ENCODE peak calls at places on chromosomes 7 and 10, in six cellular contexts. One of them, this sample, is unnamed.

GRCh38 chr10:68208424-68209042 is 23.4 kb downstream of the ATOH7 start:
- DNase-seq in NCI-H69: peak; percentile 64
- DNase-seq in Right ventricle myocardium superior: no peak
- DNase-seq in stimulated activated CD8-positive, alpha-beta memory T cell treated with anti-CD3 and anti-CD28 coated beads, Interleukin-15, amount 100 ng/mL, for 24 hours: no peak
- DNase-seq in stimulated activated naive CD4-positive, alpha-beta T cell: no peak
- DNase-seq in fibroblast of mammary gland: peak; percentile 80
- DNase-seq in this sample: no peak

GRCh38 chr10:75403144-75404022 is 1.8 kb upstream of the ZNF503 start:
- DNase-seq in NCI-H69: no peak
- DNase-seq in Right ventricle myocardium superior: peak; percentile 48
- DNase-seq in fibroblast of mammary gland: peak; percentile 25
- DNase-seq in stimulated activated naive CD4-positive, alpha-beta T cell: no peak
- DNase-seq in stimulated activated CD8-positive, alpha-beta memory T cell treated with anti-CD3 and anti-CD28 coated beads, Interleukin-15, amount 100 ng/mL, for 24 hours: no peak
- DNase-seq in this sample: no peak

GRCh38 chr10:62083413-62083794 is 181.9 kb downstream of the ARID5B start:
- DNase-seq in stimulated activated CD8-positive, alpha-beta memory T cell treated with anti-CD3 and anti-CD28 coated beads, Interleukin-15, amount 100 ng/mL, for 24 hours: no peak
- DNase-seq in NCI-H69: peak; percentile 56
- DNase-seq in stimulated activated naive CD4-positive, alpha-beta T cell: no peak
- DNase-seq in fibroblast of mammary gland: peak; percentile 57
- DNase-seq in Right ventricle myocardium superior: no peak
- DNase-seq in this sample: no peak

GRCh38 chr10:70137135-70137534 is 4.5 kb upstream of the AIFM2 start:
- DNase-seq in Right ventricle myocardium superior: no peak
- DNase-seq in stimulated activated naive CD4-positive, alpha-beta T cell: no peak
- DNase-seq in fibroblast of mammary gland: no peak
- DNase-seq in stimulated activated CD8-positive, alpha-beta memory T cell treated with anti-CD3 and anti-CD28 coated beads, Interleukin-15, amount 100 ng/mL, for 24 hours: no peak
- DNase-seq in NCI-H69: no peak
- DNase-seq in this sample: no peak

GRCh38 chr10:24315211-24315610 is 106.3 kb downstream of the KIAA1217 start:
- DNase-seq in stimulated activated naive CD4-positive, alpha-beta T cell: no peak
- DNase-seq in Right ventricle myocardium superior: no peak
- DNase-seq in NCI-H69: no peak
- DNase-seq in stimulated activated CD8-positive, alpha-beta memory T cell treated with anti-CD3 and anti-CD28 coated beads, Interleukin-15, amount 100 ng/mL, for 24 hours: no peak
- DNase-seq in fibroblast of mammary gland: no peak
- DNase-seq in this sample: no peak

GRCh38 chr7:77388055-77388454 is 28.1 kb downstream of the GSAP start:
- DNase-seq in NCI-H69: peak; percentile 53
- DNase-seq in stimulated activated naive CD4-positive, alpha-beta T cell: no peak
- DNase-seq in stimulated activated CD8-positive, alpha-beta memory T cell treated with anti-CD3 and anti-CD28 coated beads, Interleukin-15, amount 100 ng/mL, for 24 hours: no peak
- DNase-seq in fibroblast of mammary gland: no peak
- DNase-seq in Right ventricle myocardium superior: no peak
- DNase-seq in this sample: no peak

GRCh38 chr10:121910673-121911420 is 17.0 kb downstream of the ATE1 start:
- DNase-seq in stimulated activated naive CD4-positive, alpha-beta T cell: no peak
- DNase-seq in stimulated activated CD8-positive, alpha-beta memory T cell treated with anti-CD3 and anti-CD28 coated beads, Interleukin-15, amount 100 ng/mL, for 24 hours: no peak
- DNase-seq in NCI-H69: no peak
- DNase-seq in fibroblast of mammary gland: peak; percentile 57
- DNase-seq in Right ventricle myocardium superior: no peak
- DNase-seq in this sample: no peak

GRCh38 chr7:28961972-28962371 is 3.8 kb upstream of the TRIL start:
- DNase-seq in stimulated activated CD8-positive, alpha-beta memory T cell treated with anti-CD3 and anti-CD28 coated beads, Interleukin-15, amount 100 ng/mL, for 24 hours: no peak
- DNase-seq in Right ventricle myocardium superior: no peak
- DNase-seq in NCI-H69: no peak
- DNase-seq in stimulated activated naive CD4-positive, alpha-beta T cell: no peak
- DNase-seq in fibroblast of mammary gland: no peak
- DNase-seq in this sample: no peak

GRCh38 chr7:151245360-151246160 is 2.9 kb downstream of the SMARCD3 start:
- DNase-seq in stimulated activated naive CD4-positive, alpha-beta T cell: peak; percentile 45
- DNase-seq in NCI-H69: peak; percentile 71
- DNase-seq in stimulated activated CD8-positive, alpha-beta memory T cell treated with anti-CD3 and anti-CD28 coated beads, Interleukin-15, amount 100 ng/mL, for 24 hours: peak; percentile 40
- DNase-seq in fibroblast of mammary gland: no peak
- DNase-seq in Right ventricle myocardium superior: peak; percentile 67
- DNase-seq in this sample: peak; percentile 64

GRCh38 chr7:20172736-20173334 is 44.3 kb downstream of the MACC1 start:
- DNase-seq in fibroblast of mammary gland: peak; percentile 66
- DNase-seq in Right ventricle myocardium superior: peak; percentile 44
- DNase-seq in NCI-H69: peak; percentile 81
- DNase-seq in stimulated activated naive CD4-positive, alpha-beta T cell: no peak
- DNase-seq in stimulated activated CD8-positive, alpha-beta memory T cell treated with anti-CD3 and anti-CD28 coated beads, Interleukin-15, amount 100 ng/mL, for 24 hours: no peak
- DNase-seq in this sample: no peak

GRCh38 chr10:70034252-70034651 is 18.4 kb upstream of the MACROH2A2 start:
- DNase-seq in fibroblast of mammary gland: no peak
- DNase-seq in stimulated activated naive CD4-positive, alpha-beta T cell: no peak
- DNase-seq in Right ventricle myocardium superior: no peak
- DNase-seq in stimulated activated CD8-positive, alpha-beta memory T cell treated with anti-CD3 and anti-CD28 coated beads, Interleukin-15, amount 100 ng/mL, for 24 hours: no peak
- DNase-seq in NCI-H69: peak; percentile 26
- DNase-seq in this sample: no peak

GRCh38 chr10:18333616-18334015 is 193.4 kb downstream of the CACNB2 start:
- DNase-seq in Right ventricle myocardium superior: no peak
- DNase-seq in stimulated activated CD8-positive, alpha-beta memory T cell treated with anti-CD3 and anti-CD28 coated beads, Interleukin-15, amount 100 ng/mL, for 24 hours: no peak
- DNase-seq in NCI-H69: no peak
- DNase-seq in stimulated activated naive CD4-positive, alpha-beta T cell: no peak
- DNase-seq in fibroblast of mammary gland: no peak
- DNase-seq in this sample: no peak

GRCh38 chr10:14502451-14502850 is 171.7 kb upstream of the FRMD4A start:
- DNase-seq in Right ventricle myocardium superior: no peak
- DNase-seq in NCI-H69: no peak
- DNase-seq in fibroblast of mammary gland: no peak
- DNase-seq in stimulated activated naive CD4-positive, alpha-beta T cell: no peak
- DNase-seq in stimulated activated CD8-positive, alpha-beta memory T cell treated with anti-CD3 and anti-CD28 coated beads, Interleukin-15, amount 100 ng/mL, for 24 hours: no peak
- DNase-seq in this sample: no peak

GRCh38 chr7:149868638-149869290 is 5.0 kb upstream of the ATP6V0E2 start:
- DNase-seq in Right ventricle myocardium superior: no peak
- DNase-seq in NCI-H69: no peak
- DNase-seq in stimulated activated CD8-positive, alpha-beta memory T cell treated with anti-CD3 and anti-CD28 coated beads, Interleukin-15, amount 100 ng/mL, for 24 hours: no peak
- DNase-seq in stimulated activated naive CD4-positive, alpha-beta T cell: no peak
- DNase-seq in fibroblast of mammary gland: no peak
- DNase-seq in this sample: no peak

GRCh38 chr7:40658731-40659130 is 523.9 kb downstream of the SUGCT start:
- DNase-seq in NCI-H69: no peak
- DNase-seq in stimulated activated CD8-positive, alpha-beta memory T cell treated with anti-CD3 and anti-CD28 coated beads, Interleukin-15, amount 100 ng/mL, for 24 hours: no peak
- DNase-seq in Right ventricle myocardium superior: no peak
- DNase-seq in fibroblast of mammary gland: peak; percentile 53
- DNase-seq in stimulated activated naive CD4-positive, alpha-beta T cell: no peak
- DNase-seq in this sample: no peak

GRCh38 chr10:132858121-132859081 is 72.5 kb upstream of the NKX6-2 start:
- DNase-seq in stimulated activated naive CD4-positive, alpha-beta T cell: no peak
- DNase-seq in stimulated activated CD8-positive, alpha-beta memory T cell treated with anti-CD3 and anti-CD28 coated beads, Interleukin-15, amount 100 ng/mL, for 24 hours: no peak
- DNase-seq in Right ventricle myocardium superior: peak; percentile 22
- DNase-seq in fibroblast of mammary gland: no peak
- DNase-seq in NCI-H69: no peak
- DNase-seq in this sample: no peak

GRCh38 chr10:102452672-102453340 is 1.5 kb upstream of the C10orf95 start:
- DNase-seq in Right ventricle myocardium superior: no peak
- DNase-seq in stimulated activated CD8-positive, alpha-beta memory T cell treated with anti-CD3 and anti-CD28 coated beads, Interleukin-15, amount 100 ng/mL, for 24 hours: no peak
- DNase-seq in fibroblast of mammary gland: peak; percentile 90
- DNase-seq in stimulated activated naive CD4-positive, alpha-beta T cell: no peak
- DNase-seq in NCI-H69: peak; percentile 7
- DNase-seq in this sample: no peak

GRCh38 chr7:109154748-109155147 is 585.1 kb downstream of the DNAJB9 start:
- DNase-seq in stimulated activated naive CD4-positive, alpha-beta T cell: no peak
- DNase-seq in NCI-H69: no peak
- DNase-seq in stimulated activated CD8-positive, alpha-beta memory T cell treated with anti-CD3 and anti-CD28 coated beads, Interleukin-15, amount 100 ng/mL, for 24 hours: no peak
- DNase-seq in Right ventricle myocardium superior: no peak
- DNase-seq in fibroblast of mammary gland: no peak
- DNase-seq in this sample: no peak

GRCh38 chr7:100369105-100369504 is 4.2 kb upstream of the PILRA start:
- DNase-seq in NCI-H69: no peak
- DNase-seq in Right ventricle myocardium superior: peak; percentile 84
- DNase-seq in stimulated activated naive CD4-positive, alpha-beta T cell: no peak
- DNase-seq in stimulated activated CD8-positive, alpha-beta memory T cell treated with anti-CD3 and anti-CD28 coated beads, Interleukin-15, amount 100 ng/mL, for 24 hours: no peak
- DNase-seq in fibroblast of mammary gland: no peak
- DNase-seq in this sample: no peak

GRCh38 chr10:3873728-3874461 is 88.9 kb upstream of the KLF6 start:
- DNase-seq in fibroblast of mammary gland: peak; percentile 75
- DNase-seq in stimulated activated CD8-positive, alpha-beta memory T cell treated with anti-CD3 and anti-CD28 coated beads, Interleukin-15, amount 100 ng/mL, for 24 hours: no peak
- DNase-seq in NCI-H69: peak; percentile 39
- DNase-seq in Right ventricle myocardium superior: no peak
- DNase-seq in stimulated activated naive CD4-positive, alpha-beta T cell: no peak
- DNase-seq in this sample: no peak

GRCh38 chr10:93199221-93199681 is 125.6 kb downstream of the CYP26A1 start:
- DNase-seq in stimulated activated naive CD4-positive, alpha-beta T cell: no peak
- DNase-seq in stimulated activated CD8-positive, alpha-beta memory T cell treated with anti-CD3 and anti-CD28 coated beads, Interleukin-15, amount 100 ng/mL, for 24 hours: no peak
- DNase-seq in fibroblast of mammary gland: peak; percentile 35
- DNase-seq in Right ventricle myocardium superior: peak; percentile 75
- DNase-seq in NCI-H69: peak; percentile 23
- DNase-seq in this sample: no peak

GRCh38 chr7:151104411-151105235 is 18.3 kb downstream of the AGAP3 start:
- DNase-seq in Right ventricle myocardium superior: no peak
- DNase-seq in stimulated activated CD8-positive, alpha-beta memory T cell treated with anti-CD3 and anti-CD28 coated beads, Interleukin-15, amount 100 ng/mL, for 24 hours: no peak
- DNase-seq in fibroblast of mammary gland: peak; percentile 92
- DNase-seq in stimulated activated naive CD4-positive, alpha-beta T cell: no peak
- DNase-seq in NCI-H69: no peak
- DNase-seq in this sample: no peak

GRCh38 chr10:45421231-45422097 is 47.4 kb downstream of the ALOX5 start:
- DNase-seq in fibroblast of mammary gland: no peak
- DNase-seq in Right ventricle myocardium superior: no peak
- DNase-seq in stimulated activated naive CD4-positive, alpha-beta T cell: no peak
- DNase-seq in stimulated activated CD8-positive, alpha-beta memory T cell treated with anti-CD3 and anti-CD28 coated beads, Interleukin-15, amount 100 ng/mL, for 24 hours: no peak
- DNase-seq in NCI-H69: no peak
- DNase-seq in this sample: no peak

GRCh38 chr7:108012499-108013430 is 9.8 kb upstream of the LAMB1 start:
- DNase-seq in NCI-H69: peak; percentile 32
- DNase-seq in Right ventricle myocardium superior: no peak
- DNase-seq in stimulated activated naive CD4-positive, alpha-beta T cell: no peak
- DNase-seq in stimulated activated CD8-positive, alpha-beta memory T cell treated with anti-CD3 and anti-CD28 coated beads, Interleukin-15, amount 100 ng/mL, for 24 hours: no peak
- DNase-seq in fibroblast of mammary gland: peak; percentile 63
- DNase-seq in this sample: no peak

GRCh38 chr7:24778543-24779282 is 21.4 kb upstream of the GSDME start:
- DNase-seq in stimulated activated naive CD4-positive, alpha-beta T cell: no peak
- DNase-seq in stimulated activated CD8-positive, alpha-beta memory T cell treated with anti-CD3 and anti-CD28 coated beads, Interleukin-15, amount 100 ng/mL, for 24 hours: no peak
- DNase-seq in fibroblast of mammary gland: peak; percentile 94
- DNase-seq in Right ventricle myocardium superior: peak; percentile 51
- DNase-seq in NCI-H69: no peak
- DNase-seq in this sample: no peak

GRCh38 chr10:63229192-63229591 is 96.1 kb downstream of the NRBF2 start:
- DNase-seq in fibroblast of mammary gland: no peak
- DNase-seq in NCI-H69: no peak
- DNase-seq in stimulated activated naive CD4-positive, alpha-beta T cell: no peak
- DNase-seq in stimulated activated CD8-positive, alpha-beta memory T cell treated with anti-CD3 and anti-CD28 coated beads, Interleukin-15, amount 100 ng/mL, for 24 hours: no peak
- DNase-seq in Right ventricle myocardium superior: no peak
- DNase-seq in this sample: no peak

This sample was measured in activated gamma-delta T cell.